ENCODE peak calls at places on chromosomes 11 and 22, in six cellular contexts. One of them, this sample, is unnamed.

GRCh38 chr22:47147572-47147971 is 385.1 kb downstream of the TBC1D22A start:
- DNase-seq in K562: no peak
- DNase-seq in SW480: no peak
- DNase-seq in NCI-H146: no peak
- DNase-seq in T follicular helper cell: no peak
- DNase-seq in Ammon's horn: no peak
- DNase-seq in this sample: no peak

GRCh38 chr11:131980878-131981668 is 610.7 kb downstream of the NTM start:
- DNase-seq in K562: no peak
- DNase-seq in SW480: no peak
- DNase-seq in NCI-H146: peak
- DNase-seq in T follicular helper cell: no peak
- DNase-seq in Ammon's horn: peak
- DNase-seq in this sample: no peak

GRCh38 chr11:100817620-100818019 is 130.5 kb downstream of the ARHGAP42 start:
- DNase-seq in K562: no peak
- DNase-seq in SW480: no peak
- DNase-seq in NCI-H146: no peak
- DNase-seq in T follicular helper cell: no peak
- DNase-seq in Ammon's horn: no peak
- DNase-seq in this sample: no peak

GRCh38 chr11:66856496-66857233 is at the start of gene LRFN4:
- DNase-seq in K562: peak
- DNase-seq in SW480: no peak
- DNase-seq in NCI-H146: peak
- DNase-seq in T follicular helper cell: peak
- DNase-seq in Ammon's horn: no peak
- DNase-seq in this sample: no peak

GRCh38 chr11:63783925-63784592 is 15.5 kb upstream of the ZFTA start:
- DNase-seq in K562: no peak
- DNase-seq in SW480: no peak
- DNase-seq in NCI-H146: no peak
- DNase-seq in T follicular helper cell: no peak
- DNase-seq in Ammon's horn: no peak
- DNase-seq in this sample: no peak

GRCh38 chr11:131770801-131771200 is 400.4 kb downstream of the NTM start:
- DNase-seq in K562: no peak
- DNase-seq in SW480: no peak
- DNase-seq in NCI-H146: no peak
- DNase-seq in T follicular helper cell: no peak
- DNase-seq in Ammon's horn: no peak
- DNase-seq in this sample: no peak

GRCh38 chr11:5197538-5197937 is 2.9 kb downstream of the OR51V1 start:
- DNase-seq in K562: no peak
- DNase-seq in SW480: no peak
- DNase-seq in NCI-H146: no peak
- DNase-seq in T follicular helper cell: no peak
- DNase-seq in Ammon's horn: peak
- DNase-seq in this sample: peak

GRCh38 chr11:67468056-67468455 is 995 bp downstream of the TMEM134 start:
- DNase-seq in K562: no peak
- DNase-seq in SW480: peak
- DNase-seq in NCI-H146: peak
- DNase-seq in T follicular helper cell: no peak
- DNase-seq in Ammon's horn: no peak
- DNase-seq in this sample: peak

GRCh38 chr11:15113381-15113780 is 1.3 kb upstream of the INSC start:
- DNase-seq in K562: no peak
- DNase-seq in SW480: no peak
- DNase-seq in NCI-H146: no peak
- DNase-seq in T follicular helper cell: no peak
- DNase-seq in Ammon's horn: peak
- DNase-seq in this sample: no peak

GRCh38 chr11:83759148-83759547 is 473.0 kb upstream of the CCDC90B start:
- DNase-seq in K562: no peak
- DNase-seq in SW480: no peak
- DNase-seq in NCI-H146: no peak
- DNase-seq in T follicular helper cell: no peak
- DNase-seq in Ammon's horn: no peak
- DNase-seq in this sample: no peak

GRCh38 chr11:109071712-109072524 is 350.1 kb upstream of the C11orf87 start:
- DNase-seq in K562: no peak
- DNase-seq in SW480: no peak
- DNase-seq in NCI-H146: no peak
- DNase-seq in T follicular helper cell: no peak
- DNase-seq in Ammon's horn: peak
- DNase-seq in this sample: peak

GRCh38 chr11:100232006-100232405 is 455.1 kb upstream of the ARHGAP42 start:
- DNase-seq in K562: no peak
- DNase-seq in SW480: no peak
- DNase-seq in NCI-H146: no peak
- DNase-seq in T follicular helper cell: no peak
- DNase-seq in Ammon's horn: no peak
- DNase-seq in this sample: no peak

GRCh38 chr22:22894740-22895731 is 7.4 kb downstream of the IGLL5 start:
- DNase-seq in K562: peak
- DNase-seq in SW480: no peak
- DNase-seq in NCI-H146: no peak
- DNase-seq in T follicular helper cell: no peak
- DNase-seq in Ammon's horn: no peak
- DNase-seq in this sample: no peak

GRCh38 chr11:120511116-120511803 is at the start of gene GRIK4:
- DNase-seq in K562: peak
- DNase-seq in SW480: peak
- DNase-seq in NCI-H146: peak
- DNase-seq in T follicular helper cell: peak
- DNase-seq in Ammon's horn: peak
- DNase-seq in this sample: peak

GRCh38 chr11:76823481-76824028 is 37.2 kb upstream of the ACER3 start:
- DNase-seq in K562: peak
- DNase-seq in SW480: peak
- DNase-seq in NCI-H146: no peak
- DNase-seq in T follicular helper cell: no peak
- DNase-seq in Ammon's horn: no peak
- DNase-seq in this sample: no peak

GRCh38 chr22:31241936-31242335 is 29.8 kb downstream of the LIMK2 start:
- DNase-seq in K562: no peak
- DNase-seq in SW480: no peak
- DNase-seq in NCI-H146: no peak
- DNase-seq in T follicular helper cell: no peak
- DNase-seq in Ammon's horn: no peak
- DNase-seq in this sample: no peak

GRCh38 chr11:108019870-108020540 is 11.3 kb downstream of the CUL5 start:
- DNase-seq in K562: peak
- DNase-seq in SW480: no peak
- DNase-seq in NCI-H146: no peak
- DNase-seq in T follicular helper cell: no peak
- DNase-seq in Ammon's horn: no peak
- DNase-seq in this sample: no peak

GRCh38 chr22:41367039-41367679 is 14.6 kb upstream of the TEF start:
- DNase-seq in K562: peak
- DNase-seq in SW480: peak
- DNase-seq in NCI-H146: peak
- DNase-seq in T follicular helper cell: no peak
- DNase-seq in Ammon's horn: peak
- DNase-seq in this sample: peak

GRCh38 chr11:75365711-75366181 is 14.3 kb upstream of the ARRB1 start:
- DNase-seq in K562: no peak
- DNase-seq in SW480: no peak
- DNase-seq in NCI-H146: no peak
- DNase-seq in T follicular helper cell: no peak
- DNase-seq in Ammon's horn: no peak
- DNase-seq in this sample: no peak

GRCh38 chr11:16001899-16002426 is 354.4 kb downstream of the SOX6 start:
- DNase-seq in K562: no peak
- DNase-seq in SW480: peak
- DNase-seq in NCI-H146: peak
- DNase-seq in T follicular helper cell: no peak
- DNase-seq in Ammon's horn: no peak
- DNase-seq in this sample: no peak

GRCh38 chr11:28759311-28759710 is 651.1 kb downstream of the METTL15 start:
- DNase-seq in K562: no peak
- DNase-seq in SW480: no peak
- DNase-seq in NCI-H146: no peak
- DNase-seq in T follicular helper cell: no peak
- DNase-seq in Ammon's horn: no peak
- DNase-seq in this sample: no peak

GRCh38 chr11:115927823-115928329 is 423.7 kb upstream of the CADM1 start:
- DNase-seq in K562: no peak
- DNase-seq in SW480: no peak
- DNase-seq in NCI-H146: no peak
- DNase-seq in T follicular helper cell: no peak
- DNase-seq in Ammon's horn: no peak
- DNase-seq in this sample: no peak

This sample was measured in cerebellar cortex.